ENCODE peak calls at places on chromosomes 5 and 9, in ten cellular contexts. K is HTR-8/SVneo; V is astrocyte; H is activated T-cell treated with anti-CD3 and anti-CD28 coated beads for 4 hours; G is astrocyte of the spinal cord; Q is mesenteric fat pad; N is NCI-H460; C is activated CD4-positive, alpha-beta T cell treated with anti-CD3 and anti-CD28 coated beads, Interleukin-2, amount 50 U/mL, for 24 hours; M is C1 segment of cervical spinal cord; B is renal cortical epithelial cell. O is an unnamed sample.

GRCh38 chr5:77718934-77719610 is 57.1 kb downstream of the TBCA start:
- DNase-seq in K (no peak), V (no peak), H (no peak), G (no peak), Q (no peak), N (no peak), C (no peak), M (no peak), B (no peak), O (no peak)

GRCh38 chr5:105956456-105957177 is 1714.1 kb downstream of the EFNA5 start:
- DNase-seq in K (peak), V (peak), H (no peak), G (peak), Q (no peak), N (peak), C (no peak), M (no peak), B (peak), O (no peak)

GRCh38 chr9:27429436-27429835 is 94.7 kb upstream of the IFNK start:
- DNase-seq in K (no peak), V (no peak), H (no peak), G (no peak), Q (no peak), N (no peak), C (no peak), M (no peak), B (no peak), O (no peak)

GRCh38 chr5:72478276-72478675 is 28.9 kb downstream of the ZNF366 start:
- DNase-seq in K (no peak), V (no peak), H (no peak), G (no peak), Q (no peak), N (no peak), C (no peak), M (no peak), B (peak), O (no peak)

GRCh38 chr5:74679968-74680367 is 5.1 kb upstream of the HEXB start:
- DNase-seq in K (no peak), V (peak), H (no peak), G (no peak), Q (no peak), N (no peak), C (no peak), M (no peak), B (peak), O (no peak)

GRCh38 chr9:110638381-110638954 is 30.1 kb upstream of the MUSK start:
- DNase-seq in K (no peak), V (no peak), H (no peak), G (peak), Q (no peak), N (peak), C (no peak), M (no peak), B (peak), O (no peak)

GRCh38 chr5:68932830-68933434 is 160.9 kb upstream of the SLC30A5 start:
- DNase-seq in K (no peak), V (no peak), H (no peak), G (no peak), Q (no peak), N (no peak), C (no peak), M (no peak), B (no peak), O (no peak)

GRCh38 chr5:11925701-11926100 is 21.5 kb upstream of the CTNND2 start:
- DNase-seq in K (no peak), V (no peak), H (no peak), G (no peak), Q (no peak), N (no peak), C (no peak), M (no peak), B (no peak), O (no peak)

GRCh38 chr5:35319231-35320002 is 89.1 kb upstream of the PRLR start:
- DNase-seq in K (peak), V (peak), H (no peak), G (peak), Q (no peak), N (no peak), C (peak), M (no peak), B (peak), O (peak)

GRCh38 chr9:128683340-128684064 is 5.5 kb upstream of the SET start:
- DNase-seq in K (no peak), V (no peak), H (no peak), G (peak), Q (no peak), N (no peak), C (peak), M (peak), B (peak), O (no peak)

GRCh38 chr5:58294598-58295298 is 165.1 kb downstream of the PLK2 start:
- DNase-seq in K (no peak), V (peak), H (no peak), G (peak), Q (no peak), N (no peak), C (no peak), M (no peak), B (peak), O (no peak)